ENCODE peak calls at places on chromosomes 6 and 20, in five cellular contexts. One of them, this sample, is unnamed. For H3K27me3 and H3K9me3, the result is how much of the 10 kb centered on the place peaks cover.

GRCh38 chr6:95866732-95867131 is 149.0 kb upstream of the FUT9 start:
- DNase-seq in cardiac muscle cell: peak
- DNase-seq in left lung: no peak
- DNase-seq in spleen: no peak
- DNase-seq in CD8-positive, alpha-beta T cell: no peak
- DNase-seq in this sample: no peak

GRCh38 chr6:6600865-6601264 is 12.3 kb downstream of the LY86 start:
- DNase-seq in cardiac muscle cell: no peak
- DNase-seq in CD8-positive, alpha-beta T cell: no peak
- DNase-seq in spleen: no peak
- DNase-seq in left lung: no peak
- DNase-seq in this sample: no peak

GRCh38 chr6:140156131-140156530 is 781.7 kb upstream of the CITED2 start:
- DNase-seq in spleen: no peak
- DNase-seq in CD8-positive, alpha-beta T cell: no peak
- DNase-seq in left lung: no peak
- DNase-seq in cardiac muscle cell: no peak
- DNase-seq in this sample: no peak

GRCh38 chr6:31574106-31575061 is 981 bp upstream of the TNF start:
- DNase-seq in cardiac muscle cell: no peak
- DNase-seq in spleen: no peak
- DNase-seq in CD8-positive, alpha-beta T cell: no peak
- DNase-seq in left lung: no peak
- DNase-seq in this sample: no peak

GRCh38 chr6:122712093-122712863 is 67.2 kb upstream of the FABP7 start:
- DNase-seq in left lung: no peak
- DNase-seq in spleen: no peak
- DNase-seq in cardiac muscle cell: no peak
- DNase-seq in CD8-positive, alpha-beta T cell: no peak
- DNase-seq in this sample: no peak

GRCh38 chr6:84103029-84103428 is 69.5 kb downstream of the MRAP2 start:
- DNase-seq in spleen: no peak
- DNase-seq in left lung: no peak
- DNase-seq in CD8-positive, alpha-beta T cell: no peak
- DNase-seq in cardiac muscle cell: no peak
- DNase-seq in this sample: no peak

GRCh38 chr20:9375221-9375681 is 139.1 kb upstream of the LAMP5 start:
- DNase-seq in left lung: no peak
- DNase-seq in spleen: no peak
- DNase-seq in CD8-positive, alpha-beta T cell: no peak
- DNase-seq in cardiac muscle cell: no peak
- DNase-seq in this sample: no peak

GRCh38 chr6:22980446-22980845 is 411.1 kb downstream of the HDGFL1 start:
- DNase-seq in cardiac muscle cell: no peak
- DNase-seq in spleen: no peak
- DNase-seq in CD8-positive, alpha-beta T cell: no peak
- DNase-seq in left lung: no peak
- DNase-seq in this sample: no peak

GRCh38 chr6:25186919-25187318 is 92.3 kb upstream of the CARMIL1 start:
- DNase-seq in cardiac muscle cell: no peak
- DNase-seq in CD8-positive, alpha-beta T cell: no peak
- DNase-seq in left lung: no peak
- DNase-seq in spleen: no peak
- DNase-seq in this sample: no peak

GRCh38 chr6:6611486-6611885 is 23.0 kb downstream of the LY86 start:
- DNase-seq in spleen: no peak
- DNase-seq in cardiac muscle cell: no peak
- DNase-seq in CD8-positive, alpha-beta T cell: no peak
- DNase-seq in left lung: no peak
- DNase-seq in this sample: no peak

GRCh38 chr6:166023273-166023989 is 144.2 kb downstream of the TBXT start:
- DNase-seq in spleen: no peak
- DNase-seq in cardiac muscle cell: no peak
- DNase-seq in CD8-positive, alpha-beta T cell: no peak
- DNase-seq in left lung: no peak
- DNase-seq in this sample: no peak

GRCh38 chr6:158808918-158809678 is 10.1 kb downstream of the EZR start:
- DNase-seq in CD8-positive, alpha-beta T cell: no peak
- DNase-seq in spleen: no peak
- DNase-seq in cardiac muscle cell: no peak
- DNase-seq in left lung: no peak
- DNase-seq in this sample: no peak

GRCh38 chr6:111013144-111013905 is 31.5 kb downstream of the RPF2 start:
- DNase-seq in CD8-positive, alpha-beta T cell: no peak
- DNase-seq in spleen: no peak
- DNase-seq in cardiac muscle cell: no peak
- DNase-seq in left lung: no peak
- DNase-seq in this sample: no peak

GRCh38 chr6:153804755-153805330 is 234.2 kb upstream of the OPRM1 start:
- DNase-seq in CD8-positive, alpha-beta T cell: no peak
- DNase-seq in spleen: no peak
- DNase-seq in cardiac muscle cell: no peak
- DNase-seq in left lung: no peak
- DNase-seq in this sample: no peak

GRCh38 chr6:68638225-68638900 is 3.3 kb downstream of the ADGRB3 start:
- DNase-seq in cardiac muscle cell: peak
- DNase-seq in left lung: no peak
- DNase-seq in CD8-positive, alpha-beta T cell: no peak
- DNase-seq in spleen: no peak
- DNase-seq in this sample: no peak

GRCh38 chr6:90222724-90223198 is 73.9 kb downstream of the BACH2 start:
- DNase-seq in spleen: no peak
- DNase-seq in CD8-positive, alpha-beta T cell: no peak
- DNase-seq in left lung: no peak
- DNase-seq in cardiac muscle cell: no peak
- DNase-seq in this sample: no peak

GRCh38 chr6:70735513-70735912 is 67.8 kb downstream of the SMAP1 start:
- DNase-seq in cardiac muscle cell: no peak
- DNase-seq in spleen: no peak
- DNase-seq in left lung: no peak
- DNase-seq in CD8-positive, alpha-beta T cell: no peak
- DNase-seq in this sample: no peak

GRCh38 chr20:20215976-20216727 is 151.8 kb upstream of the INSM1 start:
- DNase-seq in cardiac muscle cell: no peak
- DNase-seq in CD8-positive, alpha-beta T cell: peak
- DNase-seq in left lung: no peak
- DNase-seq in spleen: no peak
- DNase-seq in this sample: no peak

GRCh38 chr20:10603971-10604864 is 69.6 kb downstream of the JAG1 start:
- DNase-seq in left lung: peak
- DNase-seq in spleen: no peak
- DNase-seq in cardiac muscle cell: peak
- DNase-seq in CD8-positive, alpha-beta T cell: no peak
- DNase-seq in this sample: no peak

GRCh38 chr6:13708679-13709261 is 2.9 kb downstream of the RANBP9 start:
- DNase-seq in cardiac muscle cell: no peak
- DNase-seq in left lung: no peak
- DNase-seq in spleen: no peak
- DNase-seq in CD8-positive, alpha-beta T cell: no peak
- DNase-seq in this sample: no peak

DNA sequence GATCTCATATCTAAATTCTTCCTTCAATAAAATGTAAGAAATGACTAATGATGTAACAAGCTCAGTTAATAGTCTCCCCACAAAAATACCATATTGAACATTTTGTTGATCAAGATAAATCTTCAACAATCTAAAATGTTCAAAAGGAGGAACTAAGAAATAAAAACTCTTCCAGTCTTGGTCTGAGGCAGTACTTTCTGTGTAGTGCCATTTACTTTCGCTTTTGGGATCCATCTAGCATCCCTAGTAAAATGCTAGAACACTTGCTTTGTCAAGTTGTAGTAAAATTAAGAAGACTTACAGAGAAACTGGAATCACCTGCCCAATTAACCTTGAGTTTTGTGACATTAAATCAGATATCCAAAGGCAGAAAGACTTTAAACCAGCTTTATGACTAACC is 246.4 kb downstream of the KHDRBS2 start:
- DNase-seq in cardiac muscle cell: no peak
- DNase-seq in left lung: no peak
- DNase-seq in spleen: no peak
- DNase-seq in CD8-positive, alpha-beta T cell: no peak
- DNase-seq in this sample: no peak
- H3K27me3 ChIP-seq in cardiac muscle cell: under half
- H3K27me3 ChIP-seq in left lung: under half
- H3K27me3 ChIP-seq in spleen: under half
- H3K27me3 ChIP-seq in CD8-positive, alpha-beta T cell: under half
- H3K27me3 ChIP-seq in this sample: under half

DNA sequence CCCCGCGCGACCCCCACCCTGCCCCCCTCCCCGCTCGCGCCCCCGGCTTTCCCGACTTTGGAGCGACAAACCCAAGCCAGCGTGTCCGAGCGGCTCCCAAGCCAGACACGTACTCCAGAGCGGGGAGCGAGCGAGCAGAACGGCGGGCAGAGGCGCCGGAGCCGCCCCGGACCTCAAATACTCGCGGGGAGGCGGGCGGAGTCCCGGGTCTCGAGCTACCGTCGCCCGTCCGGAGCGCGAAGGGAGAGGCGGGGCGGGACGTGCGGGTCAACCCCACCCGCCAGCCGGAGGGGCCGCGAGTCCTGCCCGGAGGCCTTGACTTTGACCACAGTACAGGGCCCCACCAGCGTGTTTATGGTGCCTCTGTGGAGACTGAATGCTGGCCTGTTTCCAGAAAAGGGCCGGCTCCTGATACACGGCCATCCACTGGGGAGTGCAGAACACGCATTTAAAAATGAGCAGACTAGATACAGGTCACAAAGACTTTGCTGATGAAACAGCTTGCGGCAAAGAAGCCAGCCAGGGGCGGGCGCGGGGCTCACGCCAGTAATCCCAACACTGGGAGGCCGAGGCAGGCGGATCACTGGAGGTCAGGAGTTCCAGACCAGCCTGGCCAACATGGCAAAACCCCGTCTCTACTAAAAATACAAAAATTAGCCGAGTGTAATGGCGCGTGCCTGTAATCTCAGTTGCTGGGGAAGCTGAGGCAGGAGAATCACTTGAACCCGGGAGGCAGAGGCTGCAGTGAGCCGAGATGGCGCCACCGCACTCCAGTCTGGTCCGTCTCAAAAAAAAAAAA is at the start of gene SERPINB6:
- DNase-seq in left lung: peak
- DNase-seq in CD8-positive, alpha-beta T cell: peak
- DNase-seq in cardiac muscle cell: peak
- DNase-seq in spleen: peak
- DNase-seq in this sample: peak
- TF ChIP-seq CTCF in left lung: no peak
- TF ChIP-seq CTCF in CD8-positive, alpha-beta T cell: no peak
- TF ChIP-seq CTCF in cardiac muscle cell: no peak
- TF ChIP-seq CTCF in spleen: no peak
- TF ChIP-seq CTCF in this sample: no peak

GRCh38 chr6:85828973-85829372 is 186.3 kb upstream of the SYNCRIP start:
- DNase-seq in left lung: no peak
- DNase-seq in spleen: no peak
- DNase-seq in CD8-positive, alpha-beta T cell: no peak
- DNase-seq in cardiac muscle cell: no peak
- DNase-seq in this sample: no peak
- H3K9me3 ChIP-seq in left lung: under half
- H3K9me3 ChIP-seq in spleen: half or more
- H3K9me3 ChIP-seq in CD8-positive, alpha-beta T cell: under half
- H3K9me3 ChIP-seq in cardiac muscle cell: under half
- H3K9me3 ChIP-seq in this sample: under half

GRCh38 chr20:48331518-48332286 is 496.1 kb downstream of the PREX1 start:
- DNase-seq in cardiac muscle cell: no peak
- DNase-seq in left lung: no peak
- DNase-seq in spleen: no peak
- DNase-seq in CD8-positive, alpha-beta T cell: no peak
- DNase-seq in this sample: no peak
- H3K27me3 ChIP-seq in cardiac muscle cell: under half
- H3K27me3 ChIP-seq in left lung: under half
- H3K27me3 ChIP-seq in spleen: under half
- H3K27me3 ChIP-seq in CD8-positive, alpha-beta T cell: under half
- H3K27me3 ChIP-seq in this sample: under half

GRCh38 chr6:66558189-66558588 is 851.2 kb upstream of the EYS start:
- DNase-seq in CD8-positive, alpha-beta T cell: no peak
- DNase-seq in left lung: no peak
- DNase-seq in cardiac muscle cell: no peak
- DNase-seq in spleen: no peak
- DNase-seq in this sample: no peak
- TF ChIP-seq CTCF in CD8-positive, alpha-beta T cell: no peak
- TF ChIP-seq CTCF in left lung: no peak
- TF ChIP-seq CTCF in cardiac muscle cell: no peak
- TF ChIP-seq CTCF in spleen: no peak
- TF ChIP-seq CTCF in this sample: no peak

GRCh38 chr6:125944896-125945295 is 11.7 kb upstream of the HINT3 start:
- DNase-seq in CD8-positive, alpha-beta T cell: no peak
- DNase-seq in cardiac muscle cell: no peak
- DNase-seq in spleen: no peak
- DNase-seq in left lung: no peak
- DNase-seq in this sample: no peak

GRCh38 chr6:125945378-125946141 is 11.0 kb upstream of the HINT3 start:
- DNase-seq in spleen: no peak
- DNase-seq in cardiac muscle cell: no peak
- DNase-seq in left lung: no peak
- DNase-seq in CD8-positive, alpha-beta T cell: no peak
- DNase-seq in this sample: no peak

GRCh38 chr6:125942677-125943527 is 13.7 kb upstream of the HINT3 start:
- DNase-seq in CD8-positive, alpha-beta T cell: no peak
- DNase-seq in cardiac muscle cell: no peak
- DNase-seq in left lung: no peak
- DNase-seq in spleen: no peak
- DNase-seq in this sample: no peak

GRCh38 chr6:125944434-125944816 is 12.1 kb upstream of the HINT3 start:
- DNase-seq in left lung: peak
- DNase-seq in spleen: no peak
- DNase-seq in cardiac muscle cell: no peak
- DNase-seq in CD8-positive, alpha-beta T cell: no peak
- DNase-seq in this sample: peak

DNA sequence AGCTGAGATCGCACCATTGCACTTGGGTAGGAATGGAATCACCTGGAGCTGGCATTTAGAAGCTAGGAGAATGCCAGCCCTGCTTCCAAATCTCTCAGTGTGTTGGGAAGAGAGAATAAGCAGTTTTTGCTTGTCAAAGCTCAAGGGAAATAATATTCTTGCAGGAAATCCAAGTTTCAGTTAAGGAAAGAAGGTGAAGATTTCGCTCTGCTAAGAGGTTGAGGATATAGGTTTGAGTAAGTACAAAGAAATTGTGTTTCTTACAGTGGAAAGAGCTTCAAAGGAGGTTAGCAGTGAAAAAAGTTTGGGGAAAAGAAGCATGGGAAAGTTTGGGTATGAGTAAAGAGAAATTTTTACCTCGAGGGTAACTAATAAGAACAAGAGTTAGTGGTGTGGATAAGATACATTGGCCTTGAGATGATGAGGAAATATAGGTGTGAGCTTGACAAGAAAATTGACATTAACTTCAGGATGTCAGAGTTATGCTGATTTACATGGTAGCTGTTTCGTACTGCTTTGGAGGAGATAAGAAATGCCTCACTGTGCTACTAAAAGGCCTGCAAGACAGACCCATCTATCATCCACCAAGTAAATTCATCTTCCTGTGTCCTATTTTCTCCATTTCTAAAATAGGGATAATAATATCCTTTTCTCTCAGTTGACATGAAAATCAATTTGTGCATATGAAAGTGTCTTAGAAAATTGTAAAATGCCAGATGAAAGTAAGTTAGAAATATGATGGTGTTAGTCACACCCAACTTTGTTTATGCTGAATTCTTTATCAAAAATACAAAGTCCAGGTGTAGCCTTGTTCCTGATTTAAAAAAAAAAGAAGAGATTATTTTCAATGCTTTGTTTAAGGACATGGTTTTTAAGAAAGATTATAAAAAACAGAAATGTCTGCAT is 12.8 kb upstream of the HINT3 start:
- DNase-seq in left lung: no peak
- DNase-seq in CD8-positive, alpha-beta T cell: no peak
- DNase-seq in spleen: no peak
- DNase-seq in cardiac muscle cell: no peak
- DNase-seq in this sample: no peak
- H3K9me3 ChIP-seq in left lung: under half
- H3K9me3 ChIP-seq in CD8-positive, alpha-beta T cell: under half
- H3K9me3 ChIP-seq in spleen: under half
- H3K9me3 ChIP-seq in cardiac muscle cell: under half
- H3K9me3 ChIP-seq in this sample: under half

GRCh38 chr6:138726066-138727060 is 47.2 kb upstream of the CCDC28A start:
- DNase-seq in CD8-positive, alpha-beta T cell: no peak
- DNase-seq in cardiac muscle cell: no peak
- DNase-seq in left lung: no peak
- DNase-seq in spleen: no peak
- DNase-seq in this sample: no peak
- H3K27me3 ChIP-seq in CD8-positive, alpha-beta T cell: under half
- H3K27me3 ChIP-seq in cardiac muscle cell: under half
- H3K27me3 ChIP-seq in left lung: under half
- H3K27me3 ChIP-seq in spleen: under half
- H3K27me3 ChIP-seq in this sample: under half

This sample was measured in upper lobe of right lung.